ENCODE peak calls at places on chromosomes 6 and 20, in nine cellular contexts. One of them, this sample, is unnamed.

GRCh38 chr20:33373735-33374605 is 27.3 kb downstream of the CDK5RAP1 start:
- DNase-seq in left ventricle myocardium inferior: no peak
- DNase-seq in stimulated activated CD4-positive, alpha-beta T cell treated with anti-CD3 and anti-CD28 coated beads, Interleukin-1b, Interleukin-23, amount 100 ng/mL, for 24 hours: no peak
- DNase-seq in pulmonary artery endothelial cell: no peak
- DNase-seq in NCI-H748 treated with DMSO at 0.1 percent for 48 hours: peak; percentile 84
- DNase-seq in OCI-LY7: no peak
- DNase-seq in HuH-7.5: peak; percentile 65
- DNase-seq in pons: no peak
- DNase-seq in astrocyte of the hippocampus: peak; percentile 67
- DNase-seq in this sample: no peak

GRCh38 chr6:51273228-51273961 is 454.7 kb downstream of the TFAP2B start:
- DNase-seq in pulmonary artery endothelial cell: no peak
- DNase-seq in left ventricle myocardium inferior: no peak
- DNase-seq in HuH-7.5: no peak
- DNase-seq in pons: peak; percentile 84
- DNase-seq in astrocyte of the hippocampus: no peak
- DNase-seq in stimulated activated CD4-positive, alpha-beta T cell treated with anti-CD3 and anti-CD28 coated beads, Interleukin-1b, Interleukin-23, amount 100 ng/mL, for 24 hours: no peak
- DNase-seq in NCI-H748 treated with DMSO at 0.1 percent for 48 hours: no peak
- DNase-seq in OCI-LY7: no peak
- DNase-seq in this sample: no peak

GRCh38 chr20:37721751-37722150 is 27.9 kb downstream of the CTNNBL1 start:
- DNase-seq in OCI-LY7: no peak
- DNase-seq in astrocyte of the hippocampus: no peak
- DNase-seq in pons: no peak
- DNase-seq in stimulated activated CD4-positive, alpha-beta T cell treated with anti-CD3 and anti-CD28 coated beads, Interleukin-1b, Interleukin-23, amount 100 ng/mL, for 24 hours: no peak
- DNase-seq in pulmonary artery endothelial cell: no peak
- DNase-seq in NCI-H748 treated with DMSO at 0.1 percent for 48 hours: no peak
- DNase-seq in left ventricle myocardium inferior: no peak
- DNase-seq in HuH-7.5: no peak
- DNase-seq in this sample: no peak

GRCh38 chr20:20780127-20780822 is 67.8 kb upstream of the RALGAPA2 start:
- DNase-seq in pons: peak; percentile 63
- DNase-seq in pulmonary artery endothelial cell: no peak
- DNase-seq in OCI-LY7: no peak
- DNase-seq in astrocyte of the hippocampus: no peak
- DNase-seq in left ventricle myocardium inferior: peak; percentile 79
- DNase-seq in NCI-H748 treated with DMSO at 0.1 percent for 48 hours: no peak
- DNase-seq in HuH-7.5: peak; percentile 63
- DNase-seq in stimulated activated CD4-positive, alpha-beta T cell treated with anti-CD3 and anti-CD28 coated beads, Interleukin-1b, Interleukin-23, amount 100 ng/mL, for 24 hours: no peak
- DNase-seq in this sample: peak; percentile 12

GRCh38 chr6:30687659-30688431 is 1.4 kb upstream of the PPP1R18 start:
- DNase-seq in pons: no peak
- DNase-seq in HuH-7.5: no peak
- DNase-seq in left ventricle myocardium inferior: peak; percentile 56
- DNase-seq in NCI-H748 treated with DMSO at 0.1 percent for 48 hours: peak; percentile 28
- DNase-seq in pulmonary artery endothelial cell: no peak
- DNase-seq in stimulated activated CD4-positive, alpha-beta T cell treated with anti-CD3 and anti-CD28 coated beads, Interleukin-1b, Interleukin-23, amount 100 ng/mL, for 24 hours: no peak
- DNase-seq in astrocyte of the hippocampus: peak; percentile 65
- DNase-seq in OCI-LY7: peak; percentile 49
- DNase-seq in this sample: no peak

GRCh38 chr20:14142171-14142570 is 146.9 kb downstream of the MACROD2 start:
- DNase-seq in stimulated activated CD4-positive, alpha-beta T cell treated with anti-CD3 and anti-CD28 coated beads, Interleukin-1b, Interleukin-23, amount 100 ng/mL, for 24 hours: no peak
- DNase-seq in left ventricle myocardium inferior: no peak
- DNase-seq in NCI-H748 treated with DMSO at 0.1 percent for 48 hours: peak; percentile 90
- DNase-seq in pons: peak; percentile 75
- DNase-seq in OCI-LY7: peak; percentile 0
- DNase-seq in HuH-7.5: peak; percentile 64
- DNase-seq in astrocyte of the hippocampus: peak; percentile 78
- DNase-seq in pulmonary artery endothelial cell: no peak
- DNase-seq in this sample: no peak

GRCh38 chr20:21653628-21654027 is 51.8 kb upstream of the PAX1 start:
- DNase-seq in pulmonary artery endothelial cell: no peak
- DNase-seq in HuH-7.5: no peak
- DNase-seq in pons: no peak
- DNase-seq in OCI-LY7: no peak
- DNase-seq in astrocyte of the hippocampus: no peak
- DNase-seq in NCI-H748 treated with DMSO at 0.1 percent for 48 hours: no peak
- DNase-seq in stimulated activated CD4-positive, alpha-beta T cell treated with anti-CD3 and anti-CD28 coated beads, Interleukin-1b, Interleukin-23, amount 100 ng/mL, for 24 hours: no peak
- DNase-seq in left ventricle myocardium inferior: no peak
- DNase-seq in this sample: no peak

GRCh38 chr6:109800771-109801170 is 109.7 kb downstream of the FIG4 start:
- DNase-seq in stimulated activated CD4-positive, alpha-beta T cell treated with anti-CD3 and anti-CD28 coated beads, Interleukin-1b, Interleukin-23, amount 100 ng/mL, for 24 hours: no peak
- DNase-seq in pulmonary artery endothelial cell: no peak
- DNase-seq in astrocyte of the hippocampus: no peak
- DNase-seq in HuH-7.5: no peak
- DNase-seq in OCI-LY7: no peak
- DNase-seq in pons: no peak
- DNase-seq in left ventricle myocardium inferior: no peak
- DNase-seq in NCI-H748 treated with DMSO at 0.1 percent for 48 hours: peak; percentile 16
- DNase-seq in this sample: no peak

GRCh38 chr6:111941686-111942330 is 68.6 kb upstream of the FYN start:
- DNase-seq in stimulated activated CD4-positive, alpha-beta T cell treated with anti-CD3 and anti-CD28 coated beads, Interleukin-1b, Interleukin-23, amount 100 ng/mL, for 24 hours: no peak
- DNase-seq in pulmonary artery endothelial cell: no peak
- DNase-seq in HuH-7.5: no peak
- DNase-seq in OCI-LY7: no peak
- DNase-seq in NCI-H748 treated with DMSO at 0.1 percent for 48 hours: no peak
- DNase-seq in pons: no peak
- DNase-seq in astrocyte of the hippocampus: no peak
- DNase-seq in left ventricle myocardium inferior: no peak
- DNase-seq in this sample: no peak

GRCh38 chr6:10837009-10837691 is 1.2 kb downstream of the MAK start:
- DNase-seq in stimulated activated CD4-positive, alpha-beta T cell treated with anti-CD3 and anti-CD28 coated beads, Interleukin-1b, Interleukin-23, amount 100 ng/mL, for 24 hours: no peak
- DNase-seq in left ventricle myocardium inferior: peak; percentile 36
- DNase-seq in NCI-H748 treated with DMSO at 0.1 percent for 48 hours: peak; percentile 56
- DNase-seq in astrocyte of the hippocampus: peak; percentile 39
- DNase-seq in pons: no peak
- DNase-seq in HuH-7.5: peak; percentile 24
- DNase-seq in OCI-LY7: no peak
- DNase-seq in pulmonary artery endothelial cell: no peak
- DNase-seq in this sample: no peak

GRCh38 chr20:20657092-20657491 is 55.4 kb downstream of the RALGAPA2 start:
- DNase-seq in left ventricle myocardium inferior: no peak
- DNase-seq in NCI-H748 treated with DMSO at 0.1 percent for 48 hours: no peak
- DNase-seq in astrocyte of the hippocampus: no peak
- DNase-seq in OCI-LY7: no peak
- DNase-seq in pulmonary artery endothelial cell: no peak
- DNase-seq in pons: no peak
- DNase-seq in stimulated activated CD4-positive, alpha-beta T cell treated with anti-CD3 and anti-CD28 coated beads, Interleukin-1b, Interleukin-23, amount 100 ng/mL, for 24 hours: no peak
- DNase-seq in HuH-7.5: no peak
- DNase-seq in this sample: no peak

GRCh38 chr20:2337142-2337541 is 41.3 kb downstream of the TGM3 start:
- DNase-seq in HuH-7.5: no peak
- DNase-seq in pons: no peak
- DNase-seq in OCI-LY7: no peak
- DNase-seq in NCI-H748 treated with DMSO at 0.1 percent for 48 hours: no peak
- DNase-seq in stimulated activated CD4-positive, alpha-beta T cell treated with anti-CD3 and anti-CD28 coated beads, Interleukin-1b, Interleukin-23, amount 100 ng/mL, for 24 hours: no peak
- DNase-seq in pulmonary artery endothelial cell: no peak
- DNase-seq in left ventricle myocardium inferior: no peak
- DNase-seq in astrocyte of the hippocampus: no peak
- DNase-seq in this sample: no peak

GRCh38 chr20:16415079-16415478 is 158.2 kb downstream of the KIF16B start:
- DNase-seq in pons: no peak
- DNase-seq in left ventricle myocardium inferior: no peak
- DNase-seq in HuH-7.5: no peak
- DNase-seq in OCI-LY7: no peak
- DNase-seq in astrocyte of the hippocampus: no peak
- DNase-seq in stimulated activated CD4-positive, alpha-beta T cell treated with anti-CD3 and anti-CD28 coated beads, Interleukin-1b, Interleukin-23, amount 100 ng/mL, for 24 hours: no peak
- DNase-seq in NCI-H748 treated with DMSO at 0.1 percent for 48 hours: no peak
- DNase-seq in pulmonary artery endothelial cell: no peak
- DNase-seq in this sample: no peak

GRCh38 chr6:112203577-112204349 is 50.6 kb downstream of the LAMA4 start:
- DNase-seq in stimulated activated CD4-positive, alpha-beta T cell treated with anti-CD3 and anti-CD28 coated beads, Interleukin-1b, Interleukin-23, amount 100 ng/mL, for 24 hours: no peak
- DNase-seq in astrocyte of the hippocampus: peak; percentile 41
- DNase-seq in HuH-7.5: no peak
- DNase-seq in pons: no peak
- DNase-seq in OCI-LY7: no peak
- DNase-seq in pulmonary artery endothelial cell: peak; percentile 84
- DNase-seq in left ventricle myocardium inferior: no peak
- DNase-seq in NCI-H748 treated with DMSO at 0.1 percent for 48 hours: no peak
- DNase-seq in this sample: no peak

GRCh38 chr6:41625442-41625841 is 12.8 kb upstream of the MDFI start:
- DNase-seq in NCI-H748 treated with DMSO at 0.1 percent for 48 hours: no peak
- DNase-seq in stimulated activated CD4-positive, alpha-beta T cell treated with anti-CD3 and anti-CD28 coated beads, Interleukin-1b, Interleukin-23, amount 100 ng/mL, for 24 hours: no peak
- DNase-seq in left ventricle myocardium inferior: peak; percentile 49
- DNase-seq in OCI-LY7: peak; percentile 49
- DNase-seq in HuH-7.5: no peak
- DNase-seq in pons: no peak
- DNase-seq in pulmonary artery endothelial cell: no peak
- DNase-seq in astrocyte of the hippocampus: no peak
- DNase-seq in this sample: no peak

GRCh38 chr6:134342211-134342610 is 24.3 kb upstream of the SGK1 start:
- DNase-seq in left ventricle myocardium inferior: peak; percentile 79
- DNase-seq in pons: no peak
- DNase-seq in OCI-LY7: no peak
- DNase-seq in NCI-H748 treated with DMSO at 0.1 percent for 48 hours: no peak
- DNase-seq in pulmonary artery endothelial cell: no peak
- DNase-seq in astrocyte of the hippocampus: no peak
- DNase-seq in stimulated activated CD4-positive, alpha-beta T cell treated with anti-CD3 and anti-CD28 coated beads, Interleukin-1b, Interleukin-23, amount 100 ng/mL, for 24 hours: no peak
- DNase-seq in HuH-7.5: no peak
- DNase-seq in this sample: no peak

GRCh38 chr6:107493158-107494057 is 3.5 kb downstream of the SOBP start:
- DNase-seq in HuH-7.5: peak; percentile 64
- DNase-seq in pons: peak; percentile 86
- DNase-seq in left ventricle myocardium inferior: no peak
- DNase-seq in NCI-H748 treated with DMSO at 0.1 percent for 48 hours: peak; percentile 63
- DNase-seq in OCI-LY7: no peak
- DNase-seq in pulmonary artery endothelial cell: no peak
- DNase-seq in astrocyte of the hippocampus: peak; percentile 61
- DNase-seq in stimulated activated CD4-positive, alpha-beta T cell treated with anti-CD3 and anti-CD28 coated beads, Interleukin-1b, Interleukin-23, amount 100 ng/mL, for 24 hours: no peak
- DNase-seq in this sample: no peak

GRCh38 chr20:62900692-62901584 is 25.4 kb downstream of the DIDO1 start:
- DNase-seq in OCI-LY7: peak; percentile 46
- DNase-seq in NCI-H748 treated with DMSO at 0.1 percent for 48 hours: no peak
- DNase-seq in HuH-7.5: peak; percentile 63
- DNase-seq in astrocyte of the hippocampus: peak; percentile 34
- DNase-seq in left ventricle myocardium inferior: no peak
- DNase-seq in pons: no peak
- DNase-seq in stimulated activated CD4-positive, alpha-beta T cell treated with anti-CD3 and anti-CD28 coated beads, Interleukin-1b, Interleukin-23, amount 100 ng/mL, for 24 hours: no peak
- DNase-seq in pulmonary artery endothelial cell: no peak
- DNase-seq in this sample: no peak

GRCh38 chr20:47139934-47140333 is 216.6 kb downstream of the ZMYND8 start:
- DNase-seq in pons: no peak
- DNase-seq in NCI-H748 treated with DMSO at 0.1 percent for 48 hours: no peak
- DNase-seq in astrocyte of the hippocampus: peak; percentile 19
- DNase-seq in HuH-7.5: no peak
- DNase-seq in pulmonary artery endothelial cell: no peak
- DNase-seq in stimulated activated CD4-positive, alpha-beta T cell treated with anti-CD3 and anti-CD28 coated beads, Interleukin-1b, Interleukin-23, amount 100 ng/mL, for 24 hours: no peak
- DNase-seq in OCI-LY7: no peak
- DNase-seq in left ventricle myocardium inferior: no peak
- DNase-seq in this sample: no peak

GRCh38 chr6:105775095-105775494 is 311.0 kb upstream of the PRDM1 start:
- DNase-seq in OCI-LY7: no peak
- DNase-seq in stimulated activated CD4-positive, alpha-beta T cell treated with anti-CD3 and anti-CD28 coated beads, Interleukin-1b, Interleukin-23, amount 100 ng/mL, for 24 hours: no peak
- DNase-seq in pons: no peak
- DNase-seq in astrocyte of the hippocampus: no peak
- DNase-seq in pulmonary artery endothelial cell: no peak
- DNase-seq in NCI-H748 treated with DMSO at 0.1 percent for 48 hours: no peak
- DNase-seq in left ventricle myocardium inferior: no peak
- DNase-seq in HuH-7.5: no peak
- DNase-seq in this sample: no peak

GRCh38 chr6:81938991-81939773 is 186.7 kb upstream of the TENT5A start:
- DNase-seq in HuH-7.5: no peak
- DNase-seq in OCI-LY7: no peak
- DNase-seq in astrocyte of the hippocampus: peak; percentile 49
- DNase-seq in stimulated activated CD4-positive, alpha-beta T cell treated with anti-CD3 and anti-CD28 coated beads, Interleukin-1b, Interleukin-23, amount 100 ng/mL, for 24 hours: no peak
- DNase-seq in pons: no peak
- DNase-seq in left ventricle myocardium inferior: no peak
- DNase-seq in pulmonary artery endothelial cell: no peak
- DNase-seq in NCI-H748 treated with DMSO at 0.1 percent for 48 hours: no peak
- DNase-seq in this sample: no peak

GRCh38 chr6:14567031-14567430 is 449.5 kb downstream of the CD83 start:
- DNase-seq in NCI-H748 treated with DMSO at 0.1 percent for 48 hours: peak; percentile 54
- DNase-seq in pulmonary artery endothelial cell: no peak
- DNase-seq in pons: no peak
- DNase-seq in astrocyte of the hippocampus: no peak
- DNase-seq in OCI-LY7: no peak
- DNase-seq in stimulated activated CD4-positive, alpha-beta T cell treated with anti-CD3 and anti-CD28 coated beads, Interleukin-1b, Interleukin-23, amount 100 ng/mL, for 24 hours: no peak
- DNase-seq in HuH-7.5: no peak
- DNase-seq in left ventricle myocardium inferior: no peak
- DNase-seq in this sample: no peak

GRCh38 chr6:127949251-127949650 is 48.4 kb upstream of the THEMIS start:
- DNase-seq in HuH-7.5: no peak
- DNase-seq in pons: no peak
- DNase-seq in NCI-H748 treated with DMSO at 0.1 percent for 48 hours: no peak
- DNase-seq in stimulated activated CD4-positive, alpha-beta T cell treated with anti-CD3 and anti-CD28 coated beads, Interleukin-1b, Interleukin-23, amount 100 ng/mL, for 24 hours: no peak
- DNase-seq in pulmonary artery endothelial cell: no peak
- DNase-seq in astrocyte of the hippocampus: no peak
- DNase-seq in left ventricle myocardium inferior: no peak
- DNase-seq in OCI-LY7: no peak
- DNase-seq in this sample: no peak

GRCh38 chr6:5294392-5295211 is 33.3 kb downstream of the FARS2 start:
- DNase-seq in stimulated activated CD4-positive, alpha-beta T cell treated with anti-CD3 and anti-CD28 coated beads, Interleukin-1b, Interleukin-23, amount 100 ng/mL, for 24 hours: no peak
- DNase-seq in left ventricle myocardium inferior: no peak
- DNase-seq in NCI-H748 treated with DMSO at 0.1 percent for 48 hours: no peak
- DNase-seq in HuH-7.5: no peak
- DNase-seq in pons: no peak
- DNase-seq in pulmonary artery endothelial cell: no peak
- DNase-seq in astrocyte of the hippocampus: no peak
- DNase-seq in OCI-LY7: no peak
- DNase-seq in this sample: no peak

GRCh38 chr6:35024601-35025054 is 116.5 kb downstream of the TCP11 start:
- DNase-seq in astrocyte of the hippocampus: peak; percentile 83
- DNase-seq in pons: peak; percentile 89
- DNase-seq in NCI-H748 treated with DMSO at 0.1 percent for 48 hours: peak; percentile 28
- DNase-seq in OCI-LY7: no peak
- DNase-seq in left ventricle myocardium inferior: peak; percentile 58
- DNase-seq in stimulated activated CD4-positive, alpha-beta T cell treated with anti-CD3 and anti-CD28 coated beads, Interleukin-1b, Interleukin-23, amount 100 ng/mL, for 24 hours: no peak
- DNase-seq in pulmonary artery endothelial cell: peak; percentile 79
- DNase-seq in HuH-7.5: peak; percentile 41
- DNase-seq in this sample: no peak

GRCh38 chr6:157213426-157213825 is 109.9 kb downstream of the TMEM242 start:
- DNase-seq in HuH-7.5: no peak
- DNase-seq in pulmonary artery endothelial cell: no peak
- DNase-seq in left ventricle myocardium inferior: no peak
- DNase-seq in OCI-LY7: no peak
- DNase-seq in NCI-H748 treated with DMSO at 0.1 percent for 48 hours: no peak
- DNase-seq in astrocyte of the hippocampus: no peak
- DNase-seq in stimulated activated CD4-positive, alpha-beta T cell treated with anti-CD3 and anti-CD28 coated beads, Interleukin-1b, Interleukin-23, amount 100 ng/mL, for 24 hours: no peak
- DNase-seq in pons: no peak
- DNase-seq in this sample: no peak

GRCh38 chr6:169556758-169557505 is 144.9 kb downstream of the WDR27 start:
- DNase-seq in astrocyte of the hippocampus: no peak
- DNase-seq in pons: peak; percentile 45
- DNase-seq in HuH-7.5: no peak
- DNase-seq in stimulated activated CD4-positive, alpha-beta T cell treated with anti-CD3 and anti-CD28 coated beads, Interleukin-1b, Interleukin-23, amount 100 ng/mL, for 24 hours: no peak
- DNase-seq in pulmonary artery endothelial cell: no peak
- DNase-seq in OCI-LY7: peak; percentile 34
- DNase-seq in NCI-H748 treated with DMSO at 0.1 percent for 48 hours: no peak
- DNase-seq in left ventricle myocardium inferior: no peak
- DNase-seq in this sample: no peak

This sample was measured in CD8-positive, alpha-beta T cell.